ENCODE peak calls at places on chromosomes 12 and 14, in six cellular contexts. N, T, P, A, S and M are unnamed samples.

GRCh38 chr12:1634149-1634548 is 5.1 kb downstream of the WNT5B start:
- DNase-seq in S (no peak), N (no peak), T (no peak), P (no peak), A (no peak), M (no peak)

GRCh38 chr12:81992461-81992860 is 233.3 kb upstream of the PPFIA2 start:
- DNase-seq in N (no peak), A (no peak), T (peak), P (peak), S (no peak), M (peak)

GRCh38 chr12:34398366-34398705 is 376.0 kb downstream of the ALG10 start:
- DNase-seq in N (no peak), S (no peak), T (peak), A (no peak), P (no peak), M (no peak)

GRCh38 chr14:91153360-91153759 is 39.5 kb downstream of the DGLUCY start:
- DNase-seq in T (no peak), A (no peak), S (no peak), N (no peak), P (no peak), M (no peak)

GRCh38 chr14:23436327-23437141 is 1.1 kb upstream of the MYH7 start:
- DNase-seq in N (no peak), P (peak), T (peak), A (no peak), S (no peak), M (no peak)

GRCh38 chr12:53505555-53506449 is 1.5 kb downstream of the NPFF start:
- DNase-seq in N (no peak), S (no peak), A (no peak), P (no peak), T (no peak), M (no peak)

GRCh38 chr12:55060470-55060869 is 40.7 kb downstream of the NEUROD4 start:
- DNase-seq in A (no peak), S (no peak), N (no peak), T (peak), P (no peak), M (peak)

GRCh38 chr12:120234643-120235368 is 30.7 kb downstream of the PXN start:
- DNase-seq in N (no peak), A (peak), S (peak), T (peak), P (peak), M (no peak)

GRCh38 chr12:57012600-57013465 is 3.5 kb downstream of the TAC3 start:
- DNase-seq in T (no peak), P (no peak), N (no peak), A (no peak), S (no peak), M (no peak)

GRCh38 chr14:69484444-69485113 is at the start of gene PLEKHD1:
- DNase-seq in S (no peak), N (no peak), A (no peak), P (no peak), T (no peak), M (peak)

GRCh38 chr12:95848575-95849388 is 10.0 kb upstream of the SNRPF start:
- DNase-seq in P (peak), N (no peak), T (peak), S (no peak), A (no peak), M (peak)

GRCh38 chr12:7916936-7917335 is 19.1 kb downstream of the SLC2A3 start:
- DNase-seq in A (no peak), S (no peak), T (no peak), N (no peak), P (no peak), M (no peak)

GRCh38 chr12:111442301-111443045 is 36.8 kb downstream of the SH2B3 start:
- DNase-seq in P (no peak), A (no peak), N (no peak), T (no peak), S (no peak), M (no peak)

GRCh38 chr14:32345311-32345771 is 16.2 kb downstream of the AKAP6 start:
- DNase-seq in N (no peak), P (peak), A (no peak), S (no peak), T (no peak), M (no peak)

GRCh38 chr12:15164997-15165659 is 56.1 kb downstream of the RERG start:
- DNase-seq in A (peak), N (no peak), T (no peak), P (peak), S (no peak), M (no peak)

GRCh38 chr12:56699020-56699661 is 11.1 kb upstream of the PTGES3 start:
- DNase-seq in S (no peak), A (no peak), N (no peak), P (no peak), T (no peak), M (no peak)

GRCh38 chr12:52926596-52927241 is 21.8 kb upstream of the KRT8 start:
- DNase-seq in P (no peak), T (no peak), A (no peak), N (no peak), S (no peak), M (no peak)

GRCh38 chr12:117120787-117121186 is 21.6 kb upstream of the TESC start:
- DNase-seq in A (no peak), T (no peak), S (no peak), N (no peak), P (no peak), M (no peak)

GRCh38 chr12:81017792-81018191 is 60.1 kb upstream of the ACSS3 start:
- DNase-seq in N (no peak), S (no peak), T (no peak), P (no peak), A (no peak), M (no peak)

GRCh38 chr12:28782812-28783211 is 366.3 kb upstream of the FAR2 start:
- DNase-seq in P (no peak), T (no peak), N (no peak), S (no peak), A (no peak), M (no peak)

GRCh38 chr12:109711596-109712461 is 1.8 kb upstream of the FAM222A start:
- DNase-seq in S (no peak), T (no peak), N (no peak), P (no peak), A (no peak), M (no peak)

GRCh38 chr12:93684716-93685115 is 7.5 kb downstream of the CRADD start:
- DNase-seq in P (no peak), T (no peak), N (no peak), S (no peak), A (no peak), M (no peak)

GRCh38 chr14:23675906-23676305 is 39.7 kb downstream of the DHRS2 start:
- DNase-seq in P (no peak), T (no peak), S (no peak), N (no peak), A (no peak), M (no peak)

GRCh38 chr14:89126461-89126860 is 290.6 kb downstream of the FOXN3 start:
- DNase-seq in T (no peak), S (no peak), A (no peak), N (no peak), P (no peak), M (no peak)

GRCh38 chr14:102207831-102208365 is 68.2 kb downstream of the WDR20 start:
- DNase-seq in T (no peak), N (no peak), P (no peak), A (no peak), S (no peak), M (no peak)

GRCh38 chr14:49594347-49595089 is 4.2 kb upstream of the LRR1 start:
- DNase-seq in P (peak), A (peak), T (no peak), S (no peak), N (no peak), M (no peak)

GRCh38 chr14:89493877-89494634 is 77.0 kb upstream of the FOXN3 start:
- DNase-seq in P (peak), T (no peak), N (no peak), A (peak), S (no peak), M (no peak)